ENCODE peak calls at places on chromosomes 6 and 20, in six cellular contexts. P is effector memory CD4-positive, alpha-beta T cell; Q is IMR-90; H is fibroblast of villous mesenchyme; W is kidney; U is fibroblast of the aortic adventitia. L is an unnamed sample.

GRCh38 chr6:104527761-104528415 is 331.8 kb downstream of the HACE1 start:
- DNase-seq in W (no peak), H (peak), U (peak), Q (no peak), P (no peak), L (no peak)

GRCh38 chr6:132659082-132659481 is at the start of gene TAAR1:
- DNase-seq in U (no peak), W (no peak), Q (no peak), H (no peak), P (no peak), L (no peak)

GRCh38 chr6:2763876-2764540 is 1.2 kb upstream of the WRNIP1 start:
- DNase-seq in U (no peak), Q (no peak), W (peak), P (no peak), H (no peak), L (no peak)

GRCh38 chr6:87623248-87623647 is 33.3 kb downstream of the ORC3 start:
- DNase-seq in Q (peak), H (peak), U (peak), W (no peak), P (no peak), L (no peak)

GRCh38 chr20:59814835-59815340 is 118.5 kb downstream of the SYCP2 start:
- DNase-seq in U (no peak), Q (no peak), W (no peak), H (no peak), P (no peak), L (no peak)

GRCh38 chr6:158488065-158488464 is 71.8 kb upstream of the TMEM181 start:
- DNase-seq in Q (peak), P (no peak), H (peak), U (peak), W (no peak), L (peak)

GRCh38 chr6:98054453-98054852 is 771.4 kb upstream of the MMS22L start:
- DNase-seq in U (no peak), Q (peak), H (no peak), W (no peak), P (no peak), L (no peak)

GRCh38 chr6:52647199-52647598 is 23.7 kb upstream of the TMEM14A start:
- DNase-seq in Q (peak), W (no peak), U (peak), P (no peak), H (no peak), L (peak)

GRCh38 chr6:74458536-74458935 is 747.3 kb downstream of the COL12A1 start:
- DNase-seq in W (no peak), Q (peak), P (no peak), H (peak), U (no peak), L (no peak)

GRCh38 chr6:108395297-108395696 is 100.4 kb downstream of the AFG1L start:
- DNase-seq in U (no peak), P (no peak), Q (no peak), H (no peak), W (no peak), L (no peak)

GRCh38 chr6:170316071-170316470 is 9.5 kb downstream of the FAM120B start:
- DNase-seq in H (no peak), U (no peak), Q (peak), W (no peak), P (no peak), L (no peak)

GRCh38 chr6:167652701-167653095 is 174.0 kb upstream of the AFDN start:
- DNase-seq in Q (no peak), U (no peak), P (no peak), W (no peak), H (no peak), L (no peak)

GRCh38 chr6:121142093-121142492 is 192.2 kb downstream of the TBC1D32 start:
- DNase-seq in H (no peak), W (no peak), P (no peak), Q (no peak), U (peak), L (no peak)

GRCh38 chr6:1399085-1399780 is 9.9 kb downstream of the FOXF2 start:
- DNase-seq in W (no peak), Q (no peak), U (no peak), P (no peak), H (no peak), L (no peak)

GRCh38 chr6:90413867-90414266 is 117.2 kb upstream of the BACH2 start:
- DNase-seq in W (peak), H (peak), U (peak), Q (peak), P (peak), L (no peak)

GRCh38 chr6:167407239-167408064 is 82.6 kb downstream of the TTLL2 start:
- DNase-seq in Q (no peak), U (no peak), W (peak), P (no peak), H (no peak), L (no peak)

GRCh38 chr20:44610313-44610965 is 28.1 kb downstream of the PKIG start:
- DNase-seq in P (no peak), H (no peak), W (no peak), Q (no peak), U (peak), L (no peak)

GRCh38 chr6:137989696-137990095 is 117.5 kb downstream of the PERP start:
- DNase-seq in U (peak), Q (no peak), P (no peak), H (no peak), W (no peak), L (no peak)

GRCh38 chr20:24376523-24377085 is 92.8 kb upstream of the SYNDIG1 start:
- DNase-seq in W (no peak), U (peak), H (peak), Q (peak), P (no peak), L (no peak)

GRCh38 chr20:60642048-60642447 is 610.0 kb upstream of the CDH4 start:
- DNase-seq in P (no peak), Q (no peak), U (no peak), H (no peak), W (no peak), L (no peak)

GRCh38 chr20:16709017-16709416 is 20.8 kb upstream of the SNRPB2 start:
- DNase-seq in U (no peak), P (no peak), W (no peak), Q (no peak), H (no peak), L (no peak)

GRCh38 chr20:52972190-52972937 is at the start of gene TSHZ2:
- DNase-seq in H (peak), P (no peak), U (peak), Q (peak), W (peak), L (no peak)

GRCh38 chr20:6501061-6501460 is 266.4 kb upstream of the BMP2 start:
- DNase-seq in P (no peak), Q (peak), U (peak), H (peak), W (no peak), L (peak)

GRCh38 chr6:51541847-51542246 is 545.6 kb downstream of the PKHD1 start:
- DNase-seq in W (no peak), U (no peak), P (no peak), Q (no peak), H (no peak), L (no peak)

GRCh38 chr6:51841656-51842055 is 245.8 kb downstream of the PKHD1 start:
- DNase-seq in W (no peak), H (no peak), P (no peak), U (no peak), Q (no peak), L (no peak)

GRCh38 chr20:20606046-20606445 is 106.4 kb downstream of the RALGAPA2 start:
- DNase-seq in H (no peak), P (no peak), Q (no peak), U (no peak), W (no peak), L (no peak)

GRCh38 chr6:83220121-83220520 is 27.0 kb downstream of the RWDD2A start:
- DNase-seq in P (no peak), Q (no peak), W (no peak), U (no peak), H (no peak), L (no peak)

GRCh38 chr6:138716017-138716416 is 57.6 kb upstream of the CCDC28A start:
- DNase-seq in W (no peak), Q (no peak), U (no peak), H (no peak), P (no peak), L (no peak)

GRCh38 chr6:116451916-116452315 is 9.3 kb upstream of the CALHM6 start:
- DNase-seq in W (no peak), Q (no peak), U (no peak), P (no peak), H (no peak), L (no peak)

GRCh38 chr6:144406796-144407195 is 121.7 kb downstream of the UTRN start:
- DNase-seq in Q (no peak), W (no peak), P (no peak), U (no peak), H (no peak), L (no peak)

GRCh38 chr6:102356170-102356569 is 962.7 kb downstream of the GRIK2 start:
- DNase-seq in W (no peak), Q (no peak), U (no peak), H (no peak), P (no peak), L (no peak)

GRCh38 chr6:44696686-44697085 is 309.2 kb downstream of the CDC5L start:
- DNase-seq in W (no peak), Q (no peak), H (no peak), P (no peak), U (no peak), L (no peak)

GRCh38 chr6:159837141-159837490 is 37.0 kb downstream of the PNLDC1 start:
- DNase-seq in W (no peak), Q (no peak), U (no peak), P (no peak), H (no peak), L (no peak)

GRCh38 chr6:106281088-106281487 is 44.5 kb downstream of the ATG5 start:
- DNase-seq in H (peak), P (no peak), U (no peak), Q (peak), W (no peak), L (no peak)

GRCh38 chr20:51511861-51512619 is 30.5 kb downstream of the NFATC2 start:
- DNase-seq in P (no peak), Q (no peak), U (no peak), H (no peak), W (no peak), L (no peak)

GRCh38 chr20:49459684-49460083 is 22.8 kb downstream of the KCNB1 start:
- DNase-seq in U (no peak), Q (no peak), H (no peak), W (no peak), P (no peak), L (no peak)

GRCh38 chr6:142223938-142224337 is 76.9 kb downstream of the VTA1 start:
- DNase-seq in P (no peak), Q (no peak), W (no peak), H (no peak), U (no peak), L (no peak)

GRCh38 chr6:25360611-25361010 is 81.4 kb downstream of the CARMIL1 start:
- DNase-seq in H (peak), U (peak), P (no peak), Q (peak), W (no peak), L (no peak)

GRCh38 chr6:54431466-54431865 is 123.2 kb downstream of the TINAG start:
- DNase-seq in P (no peak), H (peak), U (peak), W (no peak), Q (peak), L (no peak)

DNA sequence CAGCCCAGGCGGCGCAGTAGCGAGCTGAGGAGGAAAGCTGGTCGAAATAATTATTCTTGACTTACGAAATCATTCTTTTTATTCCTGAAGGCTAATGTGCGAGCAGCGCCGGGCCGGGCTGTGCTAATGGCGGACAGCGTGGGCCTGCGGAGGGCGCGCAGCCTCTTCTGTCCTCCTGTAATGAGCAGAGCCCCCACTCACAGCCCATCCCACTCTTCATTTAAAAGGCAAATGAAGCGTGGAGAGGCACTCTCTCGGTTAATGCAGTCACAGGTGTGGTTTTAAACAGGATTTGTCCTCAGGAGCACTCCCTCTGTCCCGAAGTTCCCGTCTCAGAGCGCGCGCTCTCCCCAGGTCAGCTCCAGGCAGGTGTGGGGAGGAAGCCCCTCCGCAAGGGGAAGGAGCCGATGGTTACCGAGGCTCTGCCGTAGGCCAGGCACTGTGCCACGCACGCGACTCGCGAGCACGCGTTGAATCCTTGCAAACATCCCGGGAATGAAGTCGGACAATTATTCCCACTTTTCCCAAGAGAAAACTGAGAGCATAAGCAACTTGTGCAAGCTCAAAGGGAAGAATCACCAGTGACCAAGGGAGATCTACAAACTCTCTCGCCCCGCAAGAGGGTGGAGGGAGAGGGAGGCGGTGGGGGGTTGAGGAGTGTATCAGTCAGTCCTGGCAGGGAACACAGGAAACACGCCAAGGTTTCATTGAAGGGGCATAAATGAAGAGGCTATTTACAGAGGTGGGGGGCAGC is 35.5 kb upstream of the ZFAND3 start:
- DNase-seq in W (peak), P (no peak), U (peak), H (peak), Q (no peak), L (no peak)
- H3K4me3 ChIP-seq in W (peak), P (peak), U (peak), H (peak), Q (no peak), L (peak)

GRCh38 chr20:2752631-2753455 is 47.6 kb downstream of the CPXM1 start:
- DNase-seq in Q (peak), P (peak), H (peak), U (peak), W (peak), L (no peak)
- H3K4me3 ChIP-seq in Q (peak), P (peak), H (peak), U (peak), W (no peak), L (peak)

GRCh38 chr6:128376952-128377503 is 143.4 kb downstream of the PTPRK start:
- DNase-seq in U (no peak), H (no peak), W (no peak), Q (no peak), P (no peak), L (no peak)
- H3K4me3 ChIP-seq in U (no peak), H (no peak), W (no peak), Q (no peak), P (no peak), L (no peak)

DNA sequence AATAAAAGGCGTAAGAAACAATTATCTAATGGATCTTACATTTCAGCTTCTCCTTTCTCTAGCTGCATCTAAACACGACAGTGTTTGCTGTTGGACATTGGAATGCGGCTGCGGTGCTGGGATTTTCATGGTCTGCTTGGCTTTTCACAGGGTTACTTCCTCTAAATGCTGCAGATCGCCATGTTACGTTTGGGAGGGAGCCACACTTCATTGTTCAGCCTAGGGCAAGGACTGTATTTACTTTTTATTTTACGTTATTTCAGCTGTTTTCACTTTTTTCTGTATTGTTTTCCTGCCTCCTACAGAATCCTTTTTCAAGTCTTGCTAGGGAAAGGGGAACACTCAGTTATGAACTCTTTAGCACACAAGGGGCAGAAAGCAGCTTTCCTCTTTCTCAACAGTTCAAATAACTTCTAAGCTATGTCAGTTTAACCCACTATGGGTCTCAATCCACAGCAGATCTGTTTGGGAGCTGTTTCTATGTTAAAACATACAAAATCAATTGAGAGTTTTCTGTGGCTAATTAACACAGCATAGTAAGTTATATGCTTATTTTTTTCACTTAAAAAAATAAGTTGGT is 97.8 kb upstream of the MTHFD1L start:
- DNase-seq in W (no peak), Q (no peak), H (peak), U (peak), P (no peak), L (peak)
- H3K4me3 ChIP-seq in W (no peak), Q (no peak), H (no peak), U (peak), P (no peak), L (no peak)

GRCh38 chr20:37408202-37408929 is 62.4 kb downstream of the SRC start:
- DNase-seq in H (no peak), Q (no peak), U (peak), W (no peak), P (no peak), L (no peak)
- H3K4me3 ChIP-seq in H (no peak), Q (no peak), U (no peak), W (no peak), P (no peak), L (no peak)

GRCh38 chr20:57255183-57255582 is 11.3 kb downstream of the BMP7 start:
- DNase-seq in Q (no peak), W (no peak), P (no peak), U (no peak), H (no peak), L (no peak)
- H3K4me3 ChIP-seq in Q (no peak), W (no peak), P (no peak), U (no peak), H (no peak), L (no peak)

DNA sequence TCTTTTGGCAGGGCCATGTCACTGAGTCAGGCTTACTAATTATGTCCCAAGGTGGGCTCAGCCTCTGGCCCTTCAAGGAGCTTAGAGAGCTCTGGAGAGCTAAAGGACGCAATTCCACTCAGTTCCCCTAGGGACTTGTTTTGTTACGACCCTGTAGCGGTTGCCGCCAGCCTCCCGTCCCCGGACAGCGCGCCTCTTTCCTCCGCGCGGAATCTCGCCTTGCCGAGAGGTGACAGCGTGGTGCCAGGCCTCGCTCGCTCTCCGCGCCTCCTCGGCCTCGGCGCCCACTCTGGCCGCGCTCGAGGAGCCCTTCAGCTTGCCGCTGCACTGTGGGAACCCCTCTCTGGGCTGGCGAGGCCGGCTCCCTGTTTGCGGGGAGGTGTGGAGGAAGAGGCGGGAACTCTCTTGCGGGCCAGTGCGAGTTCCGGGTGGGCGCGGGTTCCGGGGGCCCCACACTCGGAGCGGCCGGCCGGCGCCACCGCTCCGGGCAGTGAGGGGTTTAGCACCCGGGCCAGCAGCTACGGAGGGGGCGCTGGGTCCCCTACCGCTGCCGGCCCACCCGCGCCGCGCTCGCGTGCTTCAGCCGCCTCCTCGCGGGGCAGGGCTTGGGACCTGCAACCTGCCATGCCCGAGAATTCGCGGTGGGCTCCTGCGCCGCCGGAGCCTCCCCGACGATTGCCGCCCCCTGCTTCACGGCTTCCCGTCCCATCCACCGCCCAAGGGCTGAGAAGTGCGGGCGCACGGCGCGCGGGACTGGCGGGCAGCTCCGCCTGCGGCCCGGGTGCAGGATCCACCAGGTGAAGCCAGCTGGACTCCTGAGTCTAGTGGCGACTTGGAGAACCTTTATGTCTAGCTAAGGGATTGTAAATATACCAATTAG is 9.9 kb upstream of the ZNF311 start:
- DNase-seq in Q (no peak), H (peak), W (peak), P (no peak), U (peak), L (no peak)
- H3K4me3 ChIP-seq in Q (no peak), H (peak), W (no peak), P (no peak), U (peak), L (peak)

GRCh38 chr20:1184638-1185315 is at the start of gene TMEM74B:
- DNase-seq in H (no peak), P (no peak), Q (no peak), W (no peak), U (no peak), L (no peak)

GRCh38 chr20:1185781-1186334 is 1.1 kb upstream of the TMEM74B start:
- DNase-seq in U (peak), W (no peak), Q (peak), H (peak), P (no peak), L (no peak)

GRCh38 chr20:1185316-1185741 is 548 bp upstream of the TMEM74B start:
- DNase-seq in W (no peak), U (no peak), H (no peak), Q (no peak), P (no peak), L (no peak)

GRCh38 chr20:1183153-1183552 is 1.6 kb downstream of the TMEM74B start:
- DNase-seq in P (no peak), U (no peak), Q (no peak), H (no peak), W (no peak), L (no peak)

DNA sequence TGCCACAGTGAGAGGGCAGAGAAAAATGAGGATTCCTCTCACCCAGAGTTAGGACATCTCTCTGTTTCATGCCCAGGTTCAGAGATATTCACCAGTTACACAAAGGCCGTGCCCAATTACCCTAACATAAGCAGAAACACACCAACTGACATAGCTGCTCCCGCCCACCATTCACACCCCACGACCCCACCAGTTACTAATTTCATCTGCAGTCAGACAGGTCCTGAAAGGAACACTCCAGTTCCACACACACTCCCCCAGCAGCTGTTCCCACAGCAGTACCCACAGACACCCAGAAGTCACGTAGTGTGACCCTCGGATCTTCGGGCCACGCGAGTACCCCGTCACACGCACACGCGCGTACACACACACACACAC is 532 bp downstream of the TMEM74B start:
- DNase-seq in P (no peak), H (no peak), W (no peak), Q (no peak), U (no peak), L (no peak)
- H3K4me3 ChIP-seq in P (no peak), H (no peak), W (peak), Q (no peak), U (no peak), L (no peak)

GRCh38 chr6:35058041-35058675 is 83.0 kb downstream of the TCP11 start:
- DNase-seq in H (peak), U (no peak), W (no peak), P (no peak), Q (no peak), L (no peak)
- H3K4me3 ChIP-seq in H (no peak), U (no peak), W (no peak), P (no peak), Q (no peak), L (no peak)

L was measured in skeletal muscle cell.